ENCODE peak calls at places on chromosomes 2 and 18, in ten cellular contexts. X is transverse colon, T is sigmoid colon, G is upper lobe of left lung, U is HCT116, L is breast epithelium, K is suprapubic skin, B is GM12878, N is K562, I is HepG2. F is an unnamed sample.
A peak's percentile ranks its signal among the peaks of the same experiment; 100 is the strongest.

GRCh38 chr2:218230882-218231281 is 13.9 kb downstream of the ARPC2 start:
- DNase-seq in X (peak; percentile 59), T (no peak), G (no peak), U (no peak), L (no peak), K (no peak), B (no peak), N (peak; percentile 25), I (peak; percentile 70), F (no peak)

GRCh38 chr18:11995445-11996189 is 14.3 kb downstream of the IMPA2 start:
- DNase-seq in X (peak; percentile 81), T (peak; percentile 91), G (no peak), U (peak; percentile 41), L (peak; percentile 60), K (peak; percentile 84), B (no peak), N (peak; percentile 79), I (peak; percentile 75), F (peak; percentile 91)

GRCh38 chr2:111617299-111617803 is 266.6 kb downstream of the ANAPC1 start:
- DNase-seq in X (no peak), T (no peak), G (no peak), U (peak; percentile 40), L (no peak), K (no peak), B (no peak), N (no peak), I (peak; percentile 85), F (no peak)

GRCh38 chr2:98859323-98859722 is 76.7 kb downstream of the CRACDL start:
- DNase-seq in X (no peak), T (no peak), G (no peak), U (no peak), L (no peak), K (no peak), B (no peak), N (no peak), I (no peak), F (no peak)

GRCh38 chr2:232261776-232262175 is 116.8 kb upstream of the ALPP start:
- DNase-seq in X (no peak), T (peak; percentile 6), G (no peak), U (no peak), L (no peak), K (no peak), B (no peak), N (no peak), I (no peak), F (no peak)

GRCh38 chr2:179595284-179595683 is 266.1 kb downstream of the ZNF385B start:
- DNase-seq in X (no peak), T (no peak), G (no peak), U (no peak), L (no peak), K (no peak), B (no peak), N (no peak), I (peak; percentile 33), F (no peak)

GRCh38 chr2:3806730-3807129 is 103.4 kb downstream of the DCDC2C start:
- DNase-seq in X (no peak), T (no peak), G (no peak), U (no peak), L (no peak), K (no peak), B (no peak), N (no peak), I (no peak), F (no peak)

GRCh38 chr2:239689985-239690384 is 289.2 kb upstream of the HDAC4 start:
- DNase-seq in X (no peak), T (no peak), G (no peak), U (no peak), L (no peak), K (no peak), B (no peak), N (no peak), I (no peak), F (no peak)

GRCh38 chr2:227374158-227374557 is 4.9 kb downstream of the TM4SF20 start:
- DNase-seq in X (no peak), T (no peak), G (no peak), U (no peak), L (no peak), K (no peak), B (no peak), N (no peak), I (no peak), F (no peak)

GRCh38 chr2:12606472-12607000 is 110.2 kb upstream of the TRIB2 start:
- DNase-seq in X (no peak), T (no peak), G (no peak), U (no peak), L (no peak), K (no peak), B (no peak), N (no peak), I (peak; percentile 6), F (no peak)

GRCh38 chr2:94874277-94874997 is 3.2 kb downstream of the TEKT4 start:
- DNase-seq in X (peak; percentile 47), T (no peak), G (peak; percentile 87), U (peak; percentile 24), L (no peak), K (peak; percentile 58), B (no peak), N (peak; percentile 83), I (peak; percentile 50), F (peak; percentile 83)

GRCh38 chr2:94871226-94872087 is at the start of gene TEKT4:
- DNase-seq in X (no peak), T (no peak), G (peak; percentile 86), U (no peak), L (no peak), K (peak; percentile 47), B (no peak), N (no peak), I (no peak), F (peak; percentile 68)

GRCh38 chr2:94872088-94872618 is 923 bp downstream of the TEKT4 start:
- DNase-seq in X (no peak), T (no peak), G (no peak), U (no peak), L (no peak), K (peak; percentile 43), B (no peak), N (no peak), I (no peak), F (peak; percentile 61)

GRCh38 chr2:94873362-94874276 is 2.4 kb downstream of the TEKT4 start:
- DNase-seq in X (no peak), T (no peak), G (peak; percentile 67), U (no peak), L (no peak), K (peak; percentile 44), B (no peak), N (no peak), I (no peak), F (peak; percentile 65)

DNA sequence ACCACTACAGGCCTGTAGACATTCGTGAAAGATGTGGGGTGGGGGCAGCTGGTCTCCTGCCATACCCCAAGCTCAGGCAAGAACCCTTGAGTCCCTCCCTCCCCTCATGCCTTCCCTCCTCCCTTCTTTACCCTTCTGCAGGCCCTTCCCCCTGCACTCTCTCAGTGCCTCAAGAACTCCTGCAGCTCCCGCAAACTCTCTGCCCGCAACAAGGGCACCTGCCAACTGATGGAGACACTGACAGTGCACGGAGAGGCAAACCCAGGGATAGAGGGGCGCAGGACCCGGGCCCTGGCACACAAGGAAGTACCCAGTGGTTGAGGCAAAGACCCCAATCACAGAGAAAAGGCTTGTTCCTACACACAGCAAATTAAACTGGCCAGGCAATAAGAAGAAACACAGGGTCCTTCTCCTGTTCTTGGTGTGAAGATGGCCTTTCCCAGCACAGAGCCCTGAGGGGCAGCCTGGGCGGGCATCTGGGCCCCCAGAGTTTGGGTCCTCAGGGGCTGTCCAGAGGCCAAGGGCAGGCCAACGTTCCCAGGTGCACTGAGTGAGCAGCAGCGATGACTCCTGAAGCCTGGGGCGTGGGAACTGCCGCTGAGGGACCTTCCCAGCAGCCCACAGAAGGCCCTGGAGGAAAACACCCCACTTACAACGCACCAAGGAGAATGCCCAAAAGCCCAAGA is 1.6 kb downstream of the TEKT4 start:
- DNase-seq in X (no peak), T (no peak), G (peak; percentile 36), U (no peak), L (no peak), K (peak; percentile 46), B (no peak), N (no peak), I (no peak), F (peak; percentile 68)
- H3K9me3 ChIP-seq in X (no peaks in the 10 kb centered on the region), T (no peaks in the 10 kb centered on the region), G (no peaks in the 10 kb centered on the region), U (no peaks in the 10 kb centered on the region), L (no peaks in the 10 kb centered on the region), K (no peaks in the 10 kb centered on the region), B (no peaks in the 10 kb centered on the region), N (no peaks in the 10 kb centered on the region), I (no peaks in the 10 kb centered on the region), F (no peaks in the 10 kb centered on the region)

GRCh38 chr2:231056453-231057416 is at the start of gene PSMD1:
- DNase-seq in X (peak; percentile 93), T (peak; percentile 95), G (peak; percentile 95), U (peak; percentile 87), L (peak; percentile 87), K (peak; percentile 94), B (peak; percentile 80), N (peak; percentile 91), I (peak; percentile 91), F (peak; percentile 97)
- TF ChIP-seq POLR2A in X (peak; percentile 43), T (no peak), G (no peak), U (peak; percentile 23), L (no peak), K (no peak), B (peak; percentile 92), N (peak; percentile 78), I (no peak), F (no peak)

DNA sequence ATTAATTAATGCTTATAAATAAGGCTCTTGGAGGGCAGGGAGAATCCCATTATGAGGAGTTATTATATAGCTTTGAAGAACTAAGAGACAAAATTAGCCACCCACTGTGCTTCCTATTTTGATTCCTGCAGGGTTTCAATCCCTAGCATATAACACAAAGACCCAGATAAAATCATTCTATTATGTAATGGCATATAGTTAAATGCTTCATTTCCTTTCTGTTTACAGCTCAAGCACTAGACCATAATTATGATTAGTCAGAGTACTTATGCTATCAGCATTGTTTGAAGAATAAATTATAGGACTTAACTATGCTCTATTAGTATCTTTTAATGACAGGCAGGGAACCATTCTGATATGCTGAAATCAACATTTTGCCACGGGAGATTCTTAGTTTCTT is 9.1 kb downstream of the GPR155 start:
- DNase-seq in X (no peak), T (no peak), G (no peak), U (no peak), L (no peak), K (no peak), B (no peak), N (no peak), I (no peak), F (no peak)
- TF ChIP-seq POLR2AphosphoS5 in X (no peak), T (no peak), G (no peak), U (no peak), L (no peak), K (no peak), B (no peak), N (no peak), I (no peak), F (no peak)

DNA sequence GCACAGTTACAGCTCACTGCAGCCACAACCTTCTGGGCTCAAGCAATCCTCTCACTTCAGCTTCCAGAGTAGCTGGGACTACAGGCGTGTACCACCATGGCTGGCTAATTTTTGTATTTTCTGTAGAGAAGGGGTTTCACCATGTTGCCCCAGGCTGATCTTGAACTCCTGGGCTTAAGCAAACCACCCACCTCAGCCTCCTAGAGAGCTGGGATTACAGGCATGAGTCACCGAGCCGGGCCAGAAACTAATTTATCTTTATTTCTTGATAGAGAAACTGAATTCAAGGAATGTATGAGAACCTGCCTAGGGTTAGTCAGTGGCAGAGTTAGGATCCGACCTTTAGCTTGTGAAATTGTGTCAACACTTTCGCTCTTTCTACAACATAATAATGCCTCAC is 19.3 kb upstream of the ITGAV start:
- DNase-seq in X (no peak), T (no peak), G (no peak), U (no peak), L (no peak), K (no peak), B (no peak), N (no peak), I (peak; percentile 50), F (no peak)
- H3K9me3 ChIP-seq in X (no peaks in the 10 kb centered on the region), T (no peaks in the 10 kb centered on the region), G (no peaks in the 10 kb centered on the region), U (no peaks in the 10 kb centered on the region), L (no peaks in the 10 kb centered on the region), K (no peaks in the 10 kb centered on the region), B (no peaks in the 10 kb centered on the region), N (no peaks in the 10 kb centered on the region), I (no peaks in the 10 kb centered on the region), F (no peaks in the 10 kb centered on the region)